ENCODE peak calls at places on chromosomes 7 and 10, in nine cellular contexts. One of them, this sample, is unnamed.

GRCh38 chr7:992742-993607 is 10.0 kb downstream of the CYP2W1 start:
- DNase-seq in NCI-H1092 treated with DMSO at 0.1 percent for 48 hours: peak
- DNase-seq in hypothalamus: peak
- DNase-seq in NCI-H1694: peak
- DNase-seq in activated CD4-positive, alpha-beta T cell treated with anti-CD3 and anti-CD28 coated beads for 4 hours: peak
- DNase-seq in Kasumi-1: peak
- DNase-seq in fibroblast of gingiva: peak
- DNase-seq in transverse colon: peak
- DNase-seq in stimulated activated CD4-positive, alpha-beta T cell treated with anti-CD3 and anti-CD28 coated beads, Interleukin-2, amount 100 ng/mL, for 48 hours: peak
- DNase-seq in this sample: peak

GRCh38 chr7:4642468-4643203 is 39.5 kb upstream of the FOXK1 start:
- DNase-seq in NCI-H1092 treated with DMSO at 0.1 percent for 48 hours: peak
- DNase-seq in hypothalamus: no peak
- DNase-seq in NCI-H1694: no peak
- DNase-seq in activated CD4-positive, alpha-beta T cell treated with anti-CD3 and anti-CD28 coated beads for 4 hours: no peak
- DNase-seq in Kasumi-1: no peak
- DNase-seq in fibroblast of gingiva: no peak
- DNase-seq in transverse colon: no peak
- DNase-seq in stimulated activated CD4-positive, alpha-beta T cell treated with anti-CD3 and anti-CD28 coated beads, Interleukin-2, amount 100 ng/mL, for 48 hours: no peak
- DNase-seq in this sample: no peak

GRCh38 chr7:16813232-16813616 is 8.4 kb upstream of the AGR2 start:
- DNase-seq in NCI-H1092 treated with DMSO at 0.1 percent for 48 hours: no peak
- DNase-seq in hypothalamus: no peak
- DNase-seq in NCI-H1694: no peak
- DNase-seq in activated CD4-positive, alpha-beta T cell treated with anti-CD3 and anti-CD28 coated beads for 4 hours: no peak
- DNase-seq in Kasumi-1: no peak
- DNase-seq in fibroblast of gingiva: no peak
- DNase-seq in transverse colon: no peak
- DNase-seq in stimulated activated CD4-positive, alpha-beta T cell treated with anti-CD3 and anti-CD28 coated beads, Interleukin-2, amount 100 ng/mL, for 48 hours: no peak
- DNase-seq in this sample: no peak

GRCh38 chr10:35211390-35211789 is 84.7 kb downstream of the CREM start:
- DNase-seq in NCI-H1092 treated with DMSO at 0.1 percent for 48 hours: no peak
- DNase-seq in hypothalamus: no peak
- DNase-seq in NCI-H1694: no peak
- DNase-seq in activated CD4-positive, alpha-beta T cell treated with anti-CD3 and anti-CD28 coated beads for 4 hours: no peak
- DNase-seq in Kasumi-1: no peak
- DNase-seq in fibroblast of gingiva: no peak
- DNase-seq in transverse colon: no peak
- DNase-seq in stimulated activated CD4-positive, alpha-beta T cell treated with anti-CD3 and anti-CD28 coated beads, Interleukin-2, amount 100 ng/mL, for 48 hours: no peak
- DNase-seq in this sample: no peak

GRCh38 chr7:21944616-21945373 is 904 bp downstream of the CDCA7L start:
- DNase-seq in NCI-H1092 treated with DMSO at 0.1 percent for 48 hours: peak
- DNase-seq in hypothalamus: no peak
- DNase-seq in NCI-H1694: no peak
- DNase-seq in activated CD4-positive, alpha-beta T cell treated with anti-CD3 and anti-CD28 coated beads for 4 hours: peak
- DNase-seq in Kasumi-1: peak
- DNase-seq in fibroblast of gingiva: no peak
- DNase-seq in transverse colon: peak
- DNase-seq in stimulated activated CD4-positive, alpha-beta T cell treated with anti-CD3 and anti-CD28 coated beads, Interleukin-2, amount 100 ng/mL, for 48 hours: peak
- DNase-seq in this sample: no peak

GRCh38 chr10:105150486-105150885 is 509.4 kb downstream of the SORCS3 start:
- DNase-seq in NCI-H1092 treated with DMSO at 0.1 percent for 48 hours: no peak
- DNase-seq in hypothalamus: no peak
- DNase-seq in NCI-H1694: no peak
- DNase-seq in activated CD4-positive, alpha-beta T cell treated with anti-CD3 and anti-CD28 coated beads for 4 hours: no peak
- DNase-seq in Kasumi-1: no peak
- DNase-seq in fibroblast of gingiva: no peak
- DNase-seq in transverse colon: no peak
- DNase-seq in stimulated activated CD4-positive, alpha-beta T cell treated with anti-CD3 and anti-CD28 coated beads, Interleukin-2, amount 100 ng/mL, for 48 hours: no peak
- DNase-seq in this sample: no peak

GRCh38 chr10:3898821-3899220 is 113.8 kb upstream of the KLF6 start:
- DNase-seq in NCI-H1092 treated with DMSO at 0.1 percent for 48 hours: peak
- DNase-seq in hypothalamus: no peak
- DNase-seq in NCI-H1694: no peak
- DNase-seq in activated CD4-positive, alpha-beta T cell treated with anti-CD3 and anti-CD28 coated beads for 4 hours: no peak
- DNase-seq in Kasumi-1: no peak
- DNase-seq in fibroblast of gingiva: no peak
- DNase-seq in transverse colon: no peak
- DNase-seq in stimulated activated CD4-positive, alpha-beta T cell treated with anti-CD3 and anti-CD28 coated beads, Interleukin-2, amount 100 ng/mL, for 48 hours: no peak
- DNase-seq in this sample: no peak

GRCh38 chr7:117132385-117133120 is 179.3 kb downstream of the ST7 start:
- DNase-seq in NCI-H1092 treated with DMSO at 0.1 percent for 48 hours: no peak
- DNase-seq in hypothalamus: no peak
- DNase-seq in NCI-H1694: no peak
- DNase-seq in activated CD4-positive, alpha-beta T cell treated with anti-CD3 and anti-CD28 coated beads for 4 hours: no peak
- DNase-seq in Kasumi-1: no peak
- DNase-seq in fibroblast of gingiva: peak
- DNase-seq in transverse colon: no peak
- DNase-seq in stimulated activated CD4-positive, alpha-beta T cell treated with anti-CD3 and anti-CD28 coated beads, Interleukin-2, amount 100 ng/mL, for 48 hours: no peak
- DNase-seq in this sample: no peak

GRCh38 chr7:126780993-126781392 is 471.7 kb downstream of the GRM8 start:
- DNase-seq in NCI-H1092 treated with DMSO at 0.1 percent for 48 hours: peak
- DNase-seq in hypothalamus: no peak
- DNase-seq in NCI-H1694: no peak
- DNase-seq in activated CD4-positive, alpha-beta T cell treated with anti-CD3 and anti-CD28 coated beads for 4 hours: no peak
- DNase-seq in Kasumi-1: no peak
- DNase-seq in fibroblast of gingiva: no peak
- DNase-seq in transverse colon: no peak
- DNase-seq in stimulated activated CD4-positive, alpha-beta T cell treated with anti-CD3 and anti-CD28 coated beads, Interleukin-2, amount 100 ng/mL, for 48 hours: no peak
- DNase-seq in this sample: no peak

GRCh38 chr10:33805831-33806230 is 471.4 kb upstream of the NRP1 start:
- DNase-seq in NCI-H1092 treated with DMSO at 0.1 percent for 48 hours: no peak
- DNase-seq in hypothalamus: no peak
- DNase-seq in NCI-H1694: no peak
- DNase-seq in activated CD4-positive, alpha-beta T cell treated with anti-CD3 and anti-CD28 coated beads for 4 hours: no peak
- DNase-seq in Kasumi-1: no peak
- DNase-seq in fibroblast of gingiva: no peak
- DNase-seq in transverse colon: no peak
- DNase-seq in stimulated activated CD4-positive, alpha-beta T cell treated with anti-CD3 and anti-CD28 coated beads, Interleukin-2, amount 100 ng/mL, for 48 hours: no peak
- DNase-seq in this sample: no peak

GRCh38 chr10:92692697-92693533 is 3.2 kb downstream of the HHEX start:
- DNase-seq in NCI-H1092 treated with DMSO at 0.1 percent for 48 hours: no peak
- DNase-seq in hypothalamus: no peak
- DNase-seq in NCI-H1694: no peak
- DNase-seq in activated CD4-positive, alpha-beta T cell treated with anti-CD3 and anti-CD28 coated beads for 4 hours: no peak
- DNase-seq in Kasumi-1: no peak
- DNase-seq in fibroblast of gingiva: no peak
- DNase-seq in transverse colon: no peak
- DNase-seq in stimulated activated CD4-positive, alpha-beta T cell treated with anti-CD3 and anti-CD28 coated beads, Interleukin-2, amount 100 ng/mL, for 48 hours: no peak
- DNase-seq in this sample: no peak

GRCh38 chr7:157668884-157669767 is 332.3 kb downstream of the DNAJB6 start:
- DNase-seq in NCI-H1092 treated with DMSO at 0.1 percent for 48 hours: no peak
- DNase-seq in hypothalamus: no peak
- DNase-seq in NCI-H1694: no peak
- DNase-seq in activated CD4-positive, alpha-beta T cell treated with anti-CD3 and anti-CD28 coated beads for 4 hours: no peak
- DNase-seq in Kasumi-1: no peak
- DNase-seq in fibroblast of gingiva: no peak
- DNase-seq in transverse colon: no peak
- DNase-seq in stimulated activated CD4-positive, alpha-beta T cell treated with anti-CD3 and anti-CD28 coated beads, Interleukin-2, amount 100 ng/mL, for 48 hours: no peak
- DNase-seq in this sample: no peak

GRCh38 chr10:61842755-61843497 is 58.6 kb upstream of the ARID5B start:
- DNase-seq in NCI-H1092 treated with DMSO at 0.1 percent for 48 hours: no peak
- DNase-seq in hypothalamus: no peak
- DNase-seq in NCI-H1694: no peak
- DNase-seq in activated CD4-positive, alpha-beta T cell treated with anti-CD3 and anti-CD28 coated beads for 4 hours: no peak
- DNase-seq in Kasumi-1: no peak
- DNase-seq in fibroblast of gingiva: peak
- DNase-seq in transverse colon: no peak
- DNase-seq in stimulated activated CD4-positive, alpha-beta T cell treated with anti-CD3 and anti-CD28 coated beads, Interleukin-2, amount 100 ng/mL, for 48 hours: no peak
- DNase-seq in this sample: no peak

GRCh38 chr10:46542567-46543323 is 13.7 kb downstream of the GPRIN2 start:
- DNase-seq in NCI-H1092 treated with DMSO at 0.1 percent for 48 hours: no peak
- DNase-seq in hypothalamus: no peak
- DNase-seq in NCI-H1694: no peak
- DNase-seq in activated CD4-positive, alpha-beta T cell treated with anti-CD3 and anti-CD28 coated beads for 4 hours: no peak
- DNase-seq in Kasumi-1: no peak
- DNase-seq in fibroblast of gingiva: no peak
- DNase-seq in transverse colon: peak
- DNase-seq in stimulated activated CD4-positive, alpha-beta T cell treated with anti-CD3 and anti-CD28 coated beads, Interleukin-2, amount 100 ng/mL, for 48 hours: no peak
- DNase-seq in this sample: peak

GRCh38 chr7:38568497-38568896 is 62.7 kb downstream of the AMPH start:
- DNase-seq in NCI-H1092 treated with DMSO at 0.1 percent for 48 hours: no peak
- DNase-seq in hypothalamus: no peak
- DNase-seq in NCI-H1694: no peak
- DNase-seq in activated CD4-positive, alpha-beta T cell treated with anti-CD3 and anti-CD28 coated beads for 4 hours: no peak
- DNase-seq in Kasumi-1: no peak
- DNase-seq in fibroblast of gingiva: no peak
- DNase-seq in transverse colon: no peak
- DNase-seq in stimulated activated CD4-positive, alpha-beta T cell treated with anti-CD3 and anti-CD28 coated beads, Interleukin-2, amount 100 ng/mL, for 48 hours: no peak
- DNase-seq in this sample: no peak

GRCh38 chr7:68862736-68863135 is 735.5 kb upstream of the AUTS2 start:
- DNase-seq in NCI-H1092 treated with DMSO at 0.1 percent for 48 hours: peak
- DNase-seq in hypothalamus: no peak
- DNase-seq in NCI-H1694: no peak
- DNase-seq in activated CD4-positive, alpha-beta T cell treated with anti-CD3 and anti-CD28 coated beads for 4 hours: no peak
- DNase-seq in Kasumi-1: no peak
- DNase-seq in fibroblast of gingiva: no peak
- DNase-seq in transverse colon: no peak
- DNase-seq in stimulated activated CD4-positive, alpha-beta T cell treated with anti-CD3 and anti-CD28 coated beads, Interleukin-2, amount 100 ng/mL, for 48 hours: no peak
- DNase-seq in this sample: no peak

GRCh38 chr7:8117195-8117594 is 144.8 kb downstream of the ICA1 start:
- DNase-seq in NCI-H1092 treated with DMSO at 0.1 percent for 48 hours: no peak
- DNase-seq in hypothalamus: no peak
- DNase-seq in NCI-H1694: no peak
- DNase-seq in activated CD4-positive, alpha-beta T cell treated with anti-CD3 and anti-CD28 coated beads for 4 hours: no peak
- DNase-seq in Kasumi-1: peak
- DNase-seq in fibroblast of gingiva: no peak
- DNase-seq in transverse colon: no peak
- DNase-seq in stimulated activated CD4-positive, alpha-beta T cell treated with anti-CD3 and anti-CD28 coated beads, Interleukin-2, amount 100 ng/mL, for 48 hours: no peak
- DNase-seq in this sample: no peak

GRCh38 chr7:66344166-66344565 is 139.0 kb downstream of the TPST1 start:
- DNase-seq in NCI-H1092 treated with DMSO at 0.1 percent for 48 hours: no peak
- DNase-seq in hypothalamus: no peak
- DNase-seq in NCI-H1694: no peak
- DNase-seq in activated CD4-positive, alpha-beta T cell treated with anti-CD3 and anti-CD28 coated beads for 4 hours: no peak
- DNase-seq in Kasumi-1: no peak
- DNase-seq in fibroblast of gingiva: peak
- DNase-seq in transverse colon: no peak
- DNase-seq in stimulated activated CD4-positive, alpha-beta T cell treated with anti-CD3 and anti-CD28 coated beads, Interleukin-2, amount 100 ng/mL, for 48 hours: no peak
- DNase-seq in this sample: no peak

GRCh38 chr10:77889277-77889903 is 37.2 kb downstream of the DLG5 start:
- DNase-seq in NCI-H1092 treated with DMSO at 0.1 percent for 48 hours: no peak
- DNase-seq in hypothalamus: no peak
- DNase-seq in NCI-H1694: no peak
- DNase-seq in activated CD4-positive, alpha-beta T cell treated with anti-CD3 and anti-CD28 coated beads for 4 hours: no peak
- DNase-seq in Kasumi-1: no peak
- DNase-seq in fibroblast of gingiva: no peak
- DNase-seq in transverse colon: peak
- DNase-seq in stimulated activated CD4-positive, alpha-beta T cell treated with anti-CD3 and anti-CD28 coated beads, Interleukin-2, amount 100 ng/mL, for 48 hours: no peak
- DNase-seq in this sample: peak

GRCh38 chr7:151125835-151126481 is 39.7 kb downstream of the AGAP3 start:
- DNase-seq in NCI-H1092 treated with DMSO at 0.1 percent for 48 hours: no peak
- DNase-seq in hypothalamus: no peak
- DNase-seq in NCI-H1694: no peak
- DNase-seq in activated CD4-positive, alpha-beta T cell treated with anti-CD3 and anti-CD28 coated beads for 4 hours: no peak
- DNase-seq in Kasumi-1: no peak
- DNase-seq in fibroblast of gingiva: no peak
- DNase-seq in transverse colon: peak
- DNase-seq in stimulated activated CD4-positive, alpha-beta T cell treated with anti-CD3 and anti-CD28 coated beads, Interleukin-2, amount 100 ng/mL, for 48 hours: no peak
- DNase-seq in this sample: no peak

GRCh38 chr10:29634764-29635625 is at the start of gene SVIL:
- DNase-seq in NCI-H1092 treated with DMSO at 0.1 percent for 48 hours: no peak
- DNase-seq in hypothalamus: no peak
- DNase-seq in NCI-H1694: no peak
- DNase-seq in activated CD4-positive, alpha-beta T cell treated with anti-CD3 and anti-CD28 coated beads for 4 hours: no peak
- DNase-seq in Kasumi-1: no peak
- DNase-seq in fibroblast of gingiva: peak
- DNase-seq in transverse colon: peak
- DNase-seq in stimulated activated CD4-positive, alpha-beta T cell treated with anti-CD3 and anti-CD28 coated beads, Interleukin-2, amount 100 ng/mL, for 48 hours: no peak
- DNase-seq in this sample: no peak

GRCh38 chr7:44212581-44213184 is 11.9 kb downstream of the YKT6 start:
- DNase-seq in NCI-H1092 treated with DMSO at 0.1 percent for 48 hours: no peak
- DNase-seq in hypothalamus: no peak
- DNase-seq in NCI-H1694: no peak
- DNase-seq in activated CD4-positive, alpha-beta T cell treated with anti-CD3 and anti-CD28 coated beads for 4 hours: no peak
- DNase-seq in Kasumi-1: no peak
- DNase-seq in fibroblast of gingiva: no peak
- DNase-seq in transverse colon: no peak
- DNase-seq in stimulated activated CD4-positive, alpha-beta T cell treated with anti-CD3 and anti-CD28 coated beads, Interleukin-2, amount 100 ng/mL, for 48 hours: no peak
- DNase-seq in this sample: peak

GRCh38 chr7:90824386-90825307 is 228.5 kb downstream of the CDK14 start:
- DNase-seq in NCI-H1092 treated with DMSO at 0.1 percent for 48 hours: no peak
- DNase-seq in hypothalamus: no peak
- DNase-seq in NCI-H1694: no peak
- DNase-seq in activated CD4-positive, alpha-beta T cell treated with anti-CD3 and anti-CD28 coated beads for 4 hours: no peak
- DNase-seq in Kasumi-1: no peak
- DNase-seq in fibroblast of gingiva: peak
- DNase-seq in transverse colon: no peak
- DNase-seq in stimulated activated CD4-positive, alpha-beta T cell treated with anti-CD3 and anti-CD28 coated beads, Interleukin-2, amount 100 ng/mL, for 48 hours: no peak
- DNase-seq in this sample: no peak

GRCh38 chr10:73773152-73773879 is 8.5 kb upstream of the CHCHD1 start:
- DNase-seq in NCI-H1092 treated with DMSO at 0.1 percent for 48 hours: peak
- DNase-seq in hypothalamus: peak
- DNase-seq in NCI-H1694: no peak
- DNase-seq in activated CD4-positive, alpha-beta T cell treated with anti-CD3 and anti-CD28 coated beads for 4 hours: no peak
- DNase-seq in Kasumi-1: no peak
- DNase-seq in fibroblast of gingiva: no peak
- DNase-seq in transverse colon: no peak
- DNase-seq in stimulated activated CD4-positive, alpha-beta T cell treated with anti-CD3 and anti-CD28 coated beads, Interleukin-2, amount 100 ng/mL, for 48 hours: no peak
- DNase-seq in this sample: no peak

GRCh38 chr10:111865550-111865949 is 318.0 kb downstream of the GPAM start:
- DNase-seq in NCI-H1092 treated with DMSO at 0.1 percent for 48 hours: no peak
- DNase-seq in hypothalamus: no peak
- DNase-seq in NCI-H1694: no peak
- DNase-seq in activated CD4-positive, alpha-beta T cell treated with anti-CD3 and anti-CD28 coated beads for 4 hours: no peak
- DNase-seq in Kasumi-1: no peak
- DNase-seq in fibroblast of gingiva: no peak
- DNase-seq in transverse colon: no peak
- DNase-seq in stimulated activated CD4-positive, alpha-beta T cell treated with anti-CD3 and anti-CD28 coated beads, Interleukin-2, amount 100 ng/mL, for 48 hours: no peak
- DNase-seq in this sample: no peak

GRCh38 chr10:99329891-99330674 is 927 bp downstream of the CNNM1 start:
- DNase-seq in NCI-H1092 treated with DMSO at 0.1 percent for 48 hours: peak
- DNase-seq in hypothalamus: peak
- DNase-seq in NCI-H1694: no peak
- DNase-seq in activated CD4-positive, alpha-beta T cell treated with anti-CD3 and anti-CD28 coated beads for 4 hours: no peak
- DNase-seq in Kasumi-1: no peak
- DNase-seq in fibroblast of gingiva: no peak
- DNase-seq in transverse colon: no peak
- DNase-seq in stimulated activated CD4-positive, alpha-beta T cell treated with anti-CD3 and anti-CD28 coated beads, Interleukin-2, amount 100 ng/mL, for 48 hours: peak
- DNase-seq in this sample: peak

GRCh38 chr7:149005427-149006344 is 22.6 kb downstream of the PDIA4 start:
- DNase-seq in NCI-H1092 treated with DMSO at 0.1 percent for 48 hours: peak
- DNase-seq in hypothalamus: peak
- DNase-seq in NCI-H1694: peak
- DNase-seq in activated CD4-positive, alpha-beta T cell treated with anti-CD3 and anti-CD28 coated beads for 4 hours: peak
- DNase-seq in Kasumi-1: peak
- DNase-seq in fibroblast of gingiva: peak
- DNase-seq in transverse colon: peak
- DNase-seq in stimulated activated CD4-positive, alpha-beta T cell treated with anti-CD3 and anti-CD28 coated beads, Interleukin-2, amount 100 ng/mL, for 48 hours: peak
- DNase-seq in this sample: peak

GRCh38 chr10:28839600-28840007 is 162.3 kb downstream of the BAMBI start:
- DNase-seq in NCI-H1092 treated with DMSO at 0.1 percent for 48 hours: peak
- DNase-seq in hypothalamus: no peak
- DNase-seq in NCI-H1694: no peak
- DNase-seq in activated CD4-positive, alpha-beta T cell treated with anti-CD3 and anti-CD28 coated beads for 4 hours: no peak
- DNase-seq in Kasumi-1: no peak
- DNase-seq in fibroblast of gingiva: no peak
- DNase-seq in transverse colon: no peak
- DNase-seq in stimulated activated CD4-positive, alpha-beta T cell treated with anti-CD3 and anti-CD28 coated beads, Interleukin-2, amount 100 ng/mL, for 48 hours: no peak
- DNase-seq in this sample: no peak

GRCh38 chr10:84531396-84531795 is 203.0 kb downstream of the CCSER2 start:
- DNase-seq in NCI-H1092 treated with DMSO at 0.1 percent for 48 hours: no peak
- DNase-seq in hypothalamus: no peak
- DNase-seq in NCI-H1694: no peak
- DNase-seq in activated CD4-positive, alpha-beta T cell treated with anti-CD3 and anti-CD28 coated beads for 4 hours: no peak
- DNase-seq in Kasumi-1: no peak
- DNase-seq in fibroblast of gingiva: no peak
- DNase-seq in transverse colon: no peak
- DNase-seq in stimulated activated CD4-positive, alpha-beta T cell treated with anti-CD3 and anti-CD28 coated beads, Interleukin-2, amount 100 ng/mL, for 48 hours: no peak
- DNase-seq in this sample: no peak

This sample was measured in frontal cortex.